ENCODE peak calls at places on chromosomes 4 and X, in eight cellular contexts. L is OCI-LY7, J is heart left ventricle, C is left ventricle myocardium inferior, X is spleen, M is suprapubic skin, Q is endothelial cell of umbilical vein, G is A673. V is an unnamed sample. For H3K4me1 and H3K36me3, the result is how much of the 10 kb centered on the place peaks cover.

GRCh38 chr4:11368701-11369115 is 60.0 kb downstream of the HS3ST1 start:
- DNase-seq in J (no peak), L (no peak), M (no peak), X (peak), G (no peak), Q (no peak), C (no peak), V (peak)

GRCh38 chr4:166956484-166956883 is 277.8 kb downstream of the SPOCK3 start:
- DNase-seq in J (no peak), L (no peak), Q (no peak), G (no peak), M (no peak), X (no peak), C (no peak), V (no peak)

GRCh38 chrX:120560405-120560841 is 339 bp downstream of the CUL4B start:
- DNase-seq in C (peak), L (peak), M (no peak), J (peak), X (peak), G (peak), Q (peak), V (peak)

GRCh38 chr4:26140150-26140898 is 180.5 kb upstream of the RBPJ start:
- DNase-seq in L (no peak), Q (no peak), C (no peak), J (no peak), M (no peak), G (no peak), X (no peak), V (no peak)

GRCh38 chr4:177573487-177573886 is 131.2 kb upstream of the AGA start:
- DNase-seq in J (no peak), Q (no peak), L (no peak), M (no peak), C (no peak), G (peak), X (no peak), V (no peak)

GRCh38 chrX:15292861-15293260 is 22.6 kb downstream of the ASB11 start:
- DNase-seq in L (no peak), J (no peak), X (no peak), M (no peak), C (no peak), G (no peak), Q (peak), V (no peak)

GRCh38 chr4:73021634-73022033 is 47.9 kb downstream of the COX18 start:
- DNase-seq in L (peak), J (no peak), C (no peak), Q (peak), G (peak), X (no peak), M (no peak), V (no peak)

GRCh38 chr4:87739494-87739893 is 59.9 kb upstream of the IBSP start:
- DNase-seq in C (no peak), M (no peak), G (no peak), L (no peak), Q (no peak), X (no peak), J (no peak), V (no peak)

DNA sequence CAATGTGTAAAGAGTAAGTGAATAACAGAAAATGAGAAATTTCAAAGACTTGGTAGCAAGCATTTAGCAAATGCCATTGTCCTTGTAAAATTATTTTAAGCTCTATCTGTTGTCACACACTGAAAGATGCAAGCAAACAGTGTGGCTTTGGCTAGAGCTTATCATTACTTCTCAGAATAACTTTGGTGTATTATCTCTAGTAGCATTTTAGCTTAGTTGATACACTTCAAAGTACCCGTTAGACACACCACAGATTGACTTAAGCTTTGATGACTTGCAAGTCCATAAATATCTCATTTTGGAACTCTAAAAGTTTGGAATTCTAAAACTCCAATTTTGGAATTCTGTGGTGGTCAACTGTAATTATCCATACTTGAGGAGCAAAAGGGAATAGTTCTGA is 98.6 kb downstream of the PDLIM5 start:
- DNase-seq in Q (no peak), X (no peak), C (no peak), J (no peak), M (no peak), L (no peak), G (no peak), V (no peak)
- H3K4me1 ChIP-seq in Q (half or more), X (under half), C (half or more), J (half or more), M (under half), L (under half), G (under half), V (under half)

DNA sequence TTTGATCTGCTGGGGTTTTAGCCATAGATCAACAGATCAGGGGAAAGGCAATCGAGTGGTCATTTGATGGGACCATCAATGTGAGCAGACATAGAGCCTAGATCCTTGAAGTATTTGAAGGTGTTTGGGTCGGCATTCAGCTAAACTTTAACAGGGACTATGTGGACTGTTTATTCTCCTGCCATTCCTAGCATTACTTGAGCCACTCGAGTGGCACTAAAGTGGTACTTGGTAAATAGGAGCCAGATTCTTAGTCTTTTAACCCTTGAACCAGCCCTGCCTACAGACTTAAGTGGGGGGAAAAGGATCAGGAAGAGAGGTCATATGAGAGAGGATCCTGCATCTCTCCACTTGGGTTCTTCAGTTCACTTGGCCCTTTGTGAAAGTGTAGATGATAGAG is 3.8 kb downstream of the MSN start:
- DNase-seq in Q (no peak), G (no peak), X (no peak), L (no peak), C (no peak), J (no peak), M (no peak), V (no peak)
- H3K36me3 ChIP-seq in Q (under half), G (under half), X (under half), L (under half), C (under half), J (under half), M (under half), V (under half)

DNA sequence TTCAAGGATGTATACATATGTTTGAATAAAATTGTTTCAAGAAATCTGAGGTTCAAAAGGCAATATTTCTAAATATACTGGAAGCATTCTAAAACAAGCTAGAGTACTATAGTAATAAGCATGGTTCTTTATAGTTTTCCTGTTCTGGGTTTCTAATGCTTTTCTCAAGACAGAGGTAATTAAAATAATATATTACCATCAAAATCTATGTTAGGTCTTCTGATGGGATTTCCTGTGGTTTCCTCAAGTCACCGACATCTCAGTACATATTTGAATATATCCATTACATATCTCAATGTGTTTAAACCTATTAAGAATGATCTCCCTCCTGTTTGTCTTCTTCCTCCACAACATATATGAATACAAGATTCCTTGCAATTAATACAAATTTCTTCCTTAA is 25.6 kb downstream of the ARSJ start:
- DNase-seq in L (no peak), J (no peak), C (no peak), Q (no peak), X (no peak), M (no peak), G (peak), V (no peak)
- H3K4me1 ChIP-seq in L (under half), J (under half), C (under half), Q (under half), X (under half), M (under half), G (half or more), V (under half)

DNA sequence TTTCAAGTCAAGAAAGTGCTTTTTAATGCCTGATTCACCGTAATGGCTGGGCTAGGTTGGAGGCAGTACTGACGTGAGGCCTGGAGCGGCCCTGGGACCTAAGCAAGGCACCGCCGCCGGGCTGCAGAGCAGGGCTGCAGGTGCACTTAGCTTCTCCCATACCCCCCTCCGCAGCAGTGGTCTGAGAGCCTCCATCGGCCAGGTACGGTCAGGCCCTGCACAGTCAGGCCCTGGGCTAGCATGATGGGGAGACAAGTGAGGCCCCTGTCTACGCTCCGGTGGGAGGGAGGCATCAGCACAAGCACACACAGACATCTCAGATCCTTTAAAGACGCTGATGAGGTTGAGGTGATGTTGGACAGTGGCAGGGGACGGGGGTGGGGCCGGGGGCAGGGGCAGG is 4.7 kb downstream of the MAEA start:
- DNase-seq in M (no peak), X (peak), Q (no peak), L (no peak), G (no peak), C (no peak), J (no peak), V (peak)
- H3K36me3 ChIP-seq in M (under half), X (under half), Q (under half), L (under half), G (under half), C (under half), J (under half), V (under half)

V was measured in right lobe of liver.